ENCODE peak calls at places on chromosomes 13 and 19, in seven cellular contexts. W is EL; R is A549; J is activated naive CD4-positive, alpha-beta T cell; S is astrocyte of the spinal cord; Z is NCI-H2171 treated with DMSO at 0.1 percent for 48 hours; L is AG08395. V is an unnamed sample.

GRCh38 chr19:8585894-8586750 is 8.9 kb upstream of the MYO1F start:
- DNase-seq in S (no peak), J (no peak), L (no peak), R (no peak), Z (peak; percentile 17), W (peak; percentile 37), V (no peak)

GRCh38 chr19:47225746-47226425 is 5.1 kb downstream of the BBC3 start:
- DNase-seq in W (peak; percentile 88), R (peak; percentile 91), S (peak; percentile 89), L (peak; percentile 94), Z (peak; percentile 76), J (peak; percentile 54), V (no peak)

GRCh38 chr19:39166571-39167391 is 30.0 kb upstream of the NCCRP1 start:
- DNase-seq in J (no peak), L (no peak), R (no peak), S (no peak), W (no peak), Z (peak; percentile 9), V (no peak)

GRCh38 chr13:44667950-44668349 is 91.8 kb upstream of the TSC22D1 start:
- DNase-seq in S (peak; percentile 54), J (no peak), L (peak; percentile 68), W (peak; percentile 56), R (no peak), Z (no peak), V (no peak)

GRCh38 chr13:90171649-90172048 is 1175.8 kb upstream of the MIR17HG start:
- DNase-seq in S (peak; percentile 2), W (no peak), L (no peak), Z (no peak), J (no peak), R (no peak), V (no peak)

GRCh38 chr13:80390338-80390737 is 49.4 kb upstream of the SPRY2 start:
- DNase-seq in J (no peak), W (no peak), L (no peak), Z (no peak), R (no peak), S (no peak), V (no peak)

GRCh38 chr19:36963262-36963661 is 47.1 kb downstream of the ZNF568 start:
- DNase-seq in W (no peak), Z (peak; percentile 91), R (no peak), J (no peak), L (no peak), S (no peak), V (no peak)

GRCh38 chr13:98452851-98453250 is 124.1 kb downstream of the STK24 start:
- DNase-seq in S (no peak), J (no peak), Z (no peak), L (no peak), R (no peak), W (no peak), V (no peak)

GRCh38 chr19:28687296-28687695 is 525.7 kb downstream of the UQCRFS1 start:
- DNase-seq in S (no peak), R (no peak), W (no peak), L (no peak), Z (no peak), J (no peak), V (no peak)

GRCh38 chr13:93249259-93249917 is 22.8 kb downstream of the GPC6 start:
- DNase-seq in L (peak; percentile 55), W (peak; percentile 87), Z (no peak), R (no peak), S (peak; percentile 94), J (no peak), V (no peak)

GRCh38 chr13:66077286-66077685 is 1152.8 kb downstream of the PCDH9 start:
- DNase-seq in J (no peak), W (no peak), Z (no peak), R (no peak), L (no peak), S (no peak), V (no peak)

GRCh38 chr13:24184855-24185254 is 24.3 kb downstream of the SPATA13 start:
- DNase-seq in S (no peak), Z (no peak), R (no peak), W (no peak), J (no peak), L (no peak), V (no peak)

GRCh38 chr19:43408043-43408442 is 6.6 kb upstream of the TEX101 start:
- DNase-seq in L (no peak), Z (no peak), J (no peak), S (no peak), W (no peak), R (no peak), V (no peak)

GRCh38 chr19:14089662-14090508 is 666 bp downstream of the SAMD1 start:
- DNase-seq in R (no peak), L (peak; percentile 51), W (peak; percentile 66), J (no peak), S (peak; percentile 57), Z (peak; percentile 34), V (no peak)

GRCh38 chr13:59182241-59182640 is 981.5 kb downstream of the DIAPH3 start:
- DNase-seq in L (no peak), S (no peak), Z (peak; percentile 94), R (no peak), W (no peak), J (no peak), V (no peak)

V was measured in pulmonary artery endothelial cell.